ENCODE peak calls at places on chromosomes 16 and 17, in five cellular contexts. E is K562, Z is Kasumi-1, R is NCI-H187 treated with DMSO at 0.1 percent for 48 hours, C is GOT3. G is an unnamed sample.
A peak's percentile ranks its signal among the peaks of the same experiment; 100 is the strongest.

GRCh38 chr17:67105213-67105612 is 60.9 kb downstream of the CACNG1 start:
- DNase-seq in R (no peak), Z (no peak), E (no peak), C (no peak), G (no peak)

GRCh38 chr17:13885953-13886889 is 183.1 kb upstream of the COX10 start:
- DNase-seq in E (no peak), Z (no peak), C (no peak), R (no peak), G (no peak)

GRCh38 chr17:18371455-18371854 is 6.1 kb upstream of the EVPLL start:
- DNase-seq in E (no peak), R (no peak), C (no peak), Z (no peak), G (no peak)

GRCh38 chr16:80852261-80852872 is 48.0 kb upstream of the CDYL2 start:
- DNase-seq in Z (peak; percentile 3), C (no peak), R (no peak), E (peak; percentile 53), G (peak; percentile 24)

GRCh38 chr16:74623214-74623842 is 16.4 kb upstream of the GLG1 start:
- DNase-seq in Z (peak; percentile 65), E (peak; percentile 38), R (no peak), C (no peak), G (peak; percentile 63)

GRCh38 chr16:88549671-88550643 is 20.2 kb upstream of the ZC3H18 start:
- DNase-seq in Z (peak; percentile 28), R (no peak), E (no peak), C (no peak), G (no peak)

GRCh38 chr16:68362952-68363846 is 52.4 kb downstream of the PRMT7 start:
- DNase-seq in E (no peak), R (no peak), C (no peak), Z (no peak), G (no peak)

GRCh38 chr17:66304304-66305174 is 2.1 kb downstream of the PRKCA start:
- DNase-seq in Z (peak; percentile 50), E (peak; percentile 23), C (no peak), R (no peak), G (peak; percentile 15)

GRCh38 chr16:84808812-84809211 is 11.0 kb upstream of the CRISPLD2 start:
- DNase-seq in Z (no peak), R (no peak), E (peak; percentile 52), C (no peak), G (no peak)